ENCODE peak calls at places on chromosomes 3 and 15, in five cellular contexts. K is K562, P is SK-N-SH, U is HepG2, L is HL-60. A is an unnamed sample.

GRCh38 chr3:36373661-36374060 is 6.6 kb upstream of the STAC start:
- DNase-seq in K (no peak), P (no peak), U (no peak), L (no peak), A (no peak)

GRCh38 chr3:72004749-72005292 is 219.9 kb upstream of the PROK2 start:
- DNase-seq in K (peak), P (no peak), U (no peak), L (no peak), A (no peak)

GRCh38 chr3:99640214-99640851 is 1.9 kb downstream of the COL8A1 start:
- DNase-seq in K (no peak), P (no peak), U (no peak), L (no peak), A (no peak)

GRCh38 chr3:149959443-149959842 is 11.3 kb downstream of the PFN2 start:
- DNase-seq in K (no peak), P (no peak), U (no peak), L (no peak), A (no peak)

GRCh38 chr3:9765865-9766264 is 3.9 kb downstream of the CAMK1 start:
- DNase-seq in K (peak), P (peak), U (no peak), L (no peak), A (no peak)

GRCh38 chr3:143283432-143284128 is 164.0 kb downstream of the CHST2 start:
- DNase-seq in K (peak), P (no peak), U (no peak), L (no peak), A (no peak)

GRCh38 chr3:37645801-37646380 is 215.8 kb upstream of the CTDSPL start:
- DNase-seq in K (no peak), P (no peak), U (no peak), L (no peak), A (no peak)

GRCh38 chr3:15206662-15207576 is 873 bp downstream of the CAPN7 start:
- DNase-seq in K (no peak), P (peak), U (peak), L (peak), A (no peak)

GRCh38 chr15:40421246-40422157 is 15.9 kb downstream of the IVD start:
- DNase-seq in K (peak), P (peak), U (peak), L (peak), A (no peak)

GRCh38 chr3:193783166-193783896 is 190.3 kb downstream of the OPA1 start:
- DNase-seq in K (no peak), P (no peak), U (no peak), L (no peak), A (no peak)

GRCh38 chr3:194984624-194985023 is 286.3 kb downstream of the XXYLT1 start:
- DNase-seq in K (no peak), P (no peak), U (no peak), L (no peak), A (no peak)

GRCh38 chr15:31163769-31164572 is 62.4 kb upstream of the TRPM1 start:
- DNase-seq in K (no peak), P (no peak), U (no peak), L (no peak), A (no peak)

GRCh38 chr3:124351430-124352142 is 359.7 kb upstream of the ROPN1 start:
- DNase-seq in K (peak), P (peak), U (peak), L (peak), A (no peak)

GRCh38 chr15:40706121-40706520 is 11.1 kb downstream of the RAD51 start:
- DNase-seq in K (no peak), P (no peak), U (no peak), L (no peak), A (no peak)

GRCh38 chr3:152474585-152474984 is 205.9 kb downstream of the MBNL1 start:
- DNase-seq in K (no peak), P (peak), U (peak), L (peak), A (peak)

GRCh38 chr3:151856106-151856505 is 17.3 kb upstream of the SUCNR1 start:
- DNase-seq in K (no peak), P (no peak), U (no peak), L (no peak), A (no peak)

GRCh38 chr3:152174876-152175575 is 93.7 kb upstream of the MBNL1 start:
- DNase-seq in K (no peak), P (no peak), U (no peak), L (no peak), A (no peak)

GRCh38 chr15:43134157-43134637 is 811 bp downstream of the TMEM62 start:
- DNase-seq in K (no peak), P (peak), U (no peak), L (no peak), A (no peak)

GRCh38 chr3:4067893-4068292 is 235.3 kb upstream of the SETMAR start:
- DNase-seq in K (no peak), P (no peak), U (no peak), L (peak), A (no peak)

GRCh38 chr3:112681822-112682325 is 40.9 kb upstream of the CCDC80 start:
- DNase-seq in K (no peak), P (no peak), U (no peak), L (no peak), A (no peak)

GRCh38 chr15:80549191-80549590 is 145.0 kb downstream of the ARNT2 start:
- DNase-seq in K (no peak), P (no peak), U (no peak), L (no peak), A (no peak)

GRCh38 chr3:102643546-102643945 is 208.7 kb downstream of the ZPLD1 start:
- DNase-seq in K (no peak), P (no peak), U (no peak), L (no peak), A (no peak)

GRCh38 chr15:89088605-89089315 is 504 bp downstream of the ABHD2 start:
- DNase-seq in K (peak), P (no peak), U (no peak), L (no peak), A (no peak)

GRCh38 chr3:124780356-124780755 is 50.1 kb downstream of the UMPS start:
- DNase-seq in K (no peak), P (peak), U (no peak), L (no peak), A (no peak)

GRCh38 chr15:95174880-95175279 is 943.5 kb downstream of the MCTP2 start:
- DNase-seq in K (no peak), P (no peak), U (no peak), L (no peak), A (no peak)
- TF ChIP-seq GABPA in K (no peak), P (no peak), U (no peak), L (no peak), A (no peak)

GRCh38 chr3:161295325-161295724 is 74.2 kb downstream of the NMD3 start:
- DNase-seq in K (no peak), P (no peak), U (peak), L (no peak), A (no peak)

GRCh38 chr3:161296814-161297213 is 74.5 kb downstream of the SPTSSB start:
- DNase-seq in K (no peak), P (no peak), U (no peak), L (no peak), A (no peak)

GRCh38 chr3:161293381-161293780 is 72.3 kb downstream of the NMD3 start:
- DNase-seq in K (no peak), P (no peak), U (no peak), L (no peak), A (no peak)

GRCh38 chr3:161291191-161291901 is 70.2 kb downstream of the NMD3 start:
- DNase-seq in K (no peak), P (no peak), U (no peak), L (no peak), A (no peak)
- TF ChIP-seq GABPA in K (no peak), P (no peak), U (no peak), L (no peak), A (no peak)

DNA sequence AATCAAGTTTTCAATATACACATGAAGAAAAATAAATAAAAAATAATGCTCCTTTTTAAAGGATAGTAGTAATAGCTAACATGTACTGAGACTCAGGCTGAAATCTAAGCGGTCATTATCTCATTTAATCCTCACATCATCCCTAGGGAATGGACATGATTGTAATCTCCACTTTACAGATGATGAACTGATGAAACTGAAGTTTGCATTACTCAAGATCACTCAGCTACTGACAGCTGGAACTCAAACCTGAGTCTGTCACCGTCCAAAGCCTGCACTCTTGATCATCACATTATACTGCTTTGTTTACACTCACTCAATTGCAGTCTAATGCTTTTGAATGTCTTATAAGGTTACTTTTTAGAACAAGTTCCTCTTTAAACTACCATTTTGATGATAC is 3.2 kb downstream of the NPTN start:
- DNase-seq in K (no peak), P (no peak), U (peak), L (no peak), A (no peak)
- TF ChIP-seq GABPA in K (no peak), P (no peak), U (no peak), L (no peak), A (no peak)

GRCh38 chr15:35179739-35180138 is 94.6 kb upstream of the NANOGP8 start:
- DNase-seq in K (no peak), P (no peak), U (no peak), L (no peak), A (no peak)

GRCh38 chr15:35182841-35183479 is 97.9 kb upstream of the NANOGP8 start:
- DNase-seq in K (no peak), P (no peak), U (no peak), L (no peak), A (peak)

GRCh38 chr15:35186346-35186745 is 101.3 kb upstream of the NANOGP8 start:
- DNase-seq in K (no peak), P (no peak), U (no peak), L (no peak), A (no peak)

GRCh38 chr15:35184646-35185045 is 99.6 kb upstream of the NANOGP8 start:
- DNase-seq in K (no peak), P (no peak), U (no peak), L (no peak), A (no peak)

DNA sequence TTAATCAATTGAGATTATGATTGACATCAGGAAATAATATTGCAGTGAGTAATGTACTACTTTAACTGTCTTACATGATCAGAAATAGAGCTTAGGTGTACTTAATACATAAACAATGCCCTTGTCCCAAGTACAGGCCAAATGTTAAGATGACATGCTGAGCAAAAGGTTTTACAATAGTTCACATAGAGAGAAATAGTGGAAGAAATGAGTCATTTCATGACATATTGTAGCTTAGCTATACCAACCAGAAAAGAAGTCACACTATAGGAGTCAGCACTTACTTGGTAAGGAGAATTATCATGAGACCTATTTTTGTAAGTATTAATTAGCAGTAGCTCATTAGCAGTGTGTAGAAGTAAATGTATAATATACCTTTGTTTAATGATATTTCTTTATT is 96.4 kb upstream of the NANOGP8 start:
- DNase-seq in K (no peak), P (no peak), U (no peak), L (no peak), A (peak)
- TF ChIP-seq GABPA in K (no peak), P (no peak), U (no peak), L (no peak), A (no peak)

DNA sequence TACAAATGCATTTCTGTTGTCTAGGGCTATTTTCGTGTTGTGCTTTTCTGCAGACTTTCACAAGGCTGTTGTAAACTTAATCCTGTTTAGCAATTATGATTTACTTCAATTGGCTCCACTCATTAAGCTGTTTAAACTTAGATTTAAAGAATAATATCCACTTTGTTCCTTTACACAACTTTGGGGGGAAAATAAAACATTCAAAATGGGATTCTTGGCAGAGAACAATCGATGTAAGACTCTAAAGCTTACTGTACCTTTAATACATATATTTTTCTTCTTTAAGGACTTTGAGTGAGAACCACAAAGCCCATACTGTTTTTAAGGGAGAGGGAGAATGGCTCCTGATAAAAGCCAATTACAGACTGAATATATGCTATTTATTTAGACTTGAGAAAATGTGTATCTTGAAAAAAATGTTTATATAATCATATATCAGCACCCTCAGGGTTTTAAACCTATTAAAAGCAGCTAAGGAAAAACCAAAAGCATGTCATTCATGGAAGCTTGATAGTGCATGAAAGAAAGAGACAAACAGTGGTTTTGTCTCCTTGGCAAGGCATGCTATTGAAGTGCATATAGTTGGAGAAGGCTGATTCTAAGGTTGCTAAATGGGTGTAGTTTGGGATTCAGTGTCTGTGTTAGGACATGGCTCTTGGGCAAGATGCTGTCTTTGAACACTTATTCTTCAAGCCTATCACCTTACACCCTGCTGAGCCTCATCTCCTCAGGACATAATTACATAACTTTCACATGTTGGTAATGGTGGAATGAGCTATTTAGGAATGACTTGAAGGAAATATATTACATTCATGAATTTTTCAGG is 293.4 kb upstream of the TBC1D5 start:
- DNase-seq in K (no peak), P (no peak), U (no peak), L (no peak), A (no peak)
- TF ChIP-seq GABPA in K (no peak), P (no peak), U (no peak), L (no peak), A (no peak)

GRCh38 chr3:86890997-86891396 is 100.0 kb downstream of the VGLL3 start:
- DNase-seq in K (no peak), P (no peak), U (no peak), L (no peak), A (no peak)
- TF ChIP-seq GABPA in K (no peak), P (no peak), U (no peak), L (no peak), A (no peak)

GRCh38 chr15:63358296-63359029 is 23.2 kb downstream of the CA12 start:
- DNase-seq in K (no peak), P (no peak), U (no peak), L (no peak), A (no peak)
- TF ChIP-seq GABPA in K (no peak), P (no peak), U (no peak), L (no peak), A (no peak)

A was measured in GM12878.